ENCODE peak calls at places on chromosomes 3 and 15, in eight cellular contexts. One of them, this sample, is unnamed.

GRCh38 chr15:55530861-55531313 is 22.9 kb upstream of the DNAAF4 start:
- ATAC-seq in Right ventricle myocardium superior: no peak
- ATAC-seq in activated CD8-positive, alpha-beta T cell treated with anti-CD3 and anti-CD28 coated beads, Interleukin-2, amount 10 ng/mL, durations not matched to agents 7 days and 5 days: no peak
- ATAC-seq in lower lobe of right lung: peak; percentile 81
- ATAC-seq in heart left ventricle: no peak
- ATAC-seq in RWPE2: peak; percentile 59
- ATAC-seq in activated CD4-positive, alpha-beta T cell treated with anti-CD3 and anti-CD28 coated beads for 36 hours: no peak
- ATAC-seq in Panc1: no peak
- ATAC-seq in this sample: no peak

GRCh38 chr3:114121996-114122709 is 56.7 kb downstream of the DRD3 start:
- ATAC-seq in Right ventricle myocardium superior: peak; percentile 29
- ATAC-seq in activated CD8-positive, alpha-beta T cell treated with anti-CD3 and anti-CD28 coated beads, Interleukin-2, amount 10 ng/mL, durations not matched to agents 7 days and 5 days: no peak
- ATAC-seq in lower lobe of right lung: peak; percentile 63
- ATAC-seq in heart left ventricle: peak; percentile 74
- ATAC-seq in RWPE2: peak; percentile 80
- ATAC-seq in activated CD4-positive, alpha-beta T cell treated with anti-CD3 and anti-CD28 coated beads for 36 hours: peak; percentile 60
- ATAC-seq in Panc1: no peak
- ATAC-seq in this sample: peak; percentile 78

GRCh38 chr3:157045238-157045860 is 114.6 kb downstream of the CCNL1 start:
- ATAC-seq in Right ventricle myocardium superior: peak; percentile 55
- ATAC-seq in activated CD8-positive, alpha-beta T cell treated with anti-CD3 and anti-CD28 coated beads, Interleukin-2, amount 10 ng/mL, durations not matched to agents 7 days and 5 days: no peak
- ATAC-seq in lower lobe of right lung: no peak
- ATAC-seq in heart left ventricle: peak; percentile 31
- ATAC-seq in RWPE2: no peak
- ATAC-seq in activated CD4-positive, alpha-beta T cell treated with anti-CD3 and anti-CD28 coated beads for 36 hours: no peak
- ATAC-seq in Panc1: no peak
- ATAC-seq in this sample: no peak

GRCh38 chr3:51860703-51861665 is at the start of gene IQCF2:
- ATAC-seq in Right ventricle myocardium superior: no peak
- ATAC-seq in activated CD8-positive, alpha-beta T cell treated with anti-CD3 and anti-CD28 coated beads, Interleukin-2, amount 10 ng/mL, durations not matched to agents 7 days and 5 days: no peak
- ATAC-seq in lower lobe of right lung: no peak
- ATAC-seq in heart left ventricle: no peak
- ATAC-seq in RWPE2: no peak
- ATAC-seq in activated CD4-positive, alpha-beta T cell treated with anti-CD3 and anti-CD28 coated beads for 36 hours: no peak
- ATAC-seq in Panc1: no peak
- ATAC-seq in this sample: no peak

GRCh38 chr3:72174043-72174442 is 389.1 kb upstream of the PROK2 start:
- ATAC-seq in Right ventricle myocardium superior: no peak
- ATAC-seq in activated CD8-positive, alpha-beta T cell treated with anti-CD3 and anti-CD28 coated beads, Interleukin-2, amount 10 ng/mL, durations not matched to agents 7 days and 5 days: no peak
- ATAC-seq in lower lobe of right lung: no peak
- ATAC-seq in heart left ventricle: no peak
- ATAC-seq in RWPE2: no peak
- ATAC-seq in activated CD4-positive, alpha-beta T cell treated with anti-CD3 and anti-CD28 coated beads for 36 hours: no peak
- ATAC-seq in Panc1: no peak
- ATAC-seq in this sample: no peak

GRCh38 chr15:78050851-78051250 is 26.7 kb downstream of the TBC1D2B start:
- ATAC-seq in Right ventricle myocardium superior: no peak
- ATAC-seq in activated CD8-positive, alpha-beta T cell treated with anti-CD3 and anti-CD28 coated beads, Interleukin-2, amount 10 ng/mL, durations not matched to agents 7 days and 5 days: no peak
- ATAC-seq in lower lobe of right lung: no peak
- ATAC-seq in heart left ventricle: peak; percentile 33
- ATAC-seq in RWPE2: no peak
- ATAC-seq in activated CD4-positive, alpha-beta T cell treated with anti-CD3 and anti-CD28 coated beads for 36 hours: peak; percentile 27
- ATAC-seq in Panc1: peak; percentile 26
- ATAC-seq in this sample: no peak

GRCh38 chr15:60660290-60661051 is 181.5 kb upstream of the ICE2 start:
- ATAC-seq in Right ventricle myocardium superior: peak; percentile 89
- ATAC-seq in activated CD8-positive, alpha-beta T cell treated with anti-CD3 and anti-CD28 coated beads, Interleukin-2, amount 10 ng/mL, durations not matched to agents 7 days and 5 days: no peak
- ATAC-seq in lower lobe of right lung: peak; percentile 85
- ATAC-seq in heart left ventricle: peak; percentile 89
- ATAC-seq in RWPE2: peak; percentile 91
- ATAC-seq in activated CD4-positive, alpha-beta T cell treated with anti-CD3 and anti-CD28 coated beads for 36 hours: peak; percentile 99
- ATAC-seq in Panc1: no peak
- ATAC-seq in this sample: peak; percentile 95

GRCh38 chr3:129118745-129119144 is 2.9 kb downstream of the RAB43 start:
- ATAC-seq in Right ventricle myocardium superior: no peak
- ATAC-seq in activated CD8-positive, alpha-beta T cell treated with anti-CD3 and anti-CD28 coated beads, Interleukin-2, amount 10 ng/mL, durations not matched to agents 7 days and 5 days: peak; percentile 12
- ATAC-seq in lower lobe of right lung: no peak
- ATAC-seq in heart left ventricle: no peak
- ATAC-seq in RWPE2: no peak
- ATAC-seq in activated CD4-positive, alpha-beta T cell treated with anti-CD3 and anti-CD28 coated beads for 36 hours: peak; percentile 24
- ATAC-seq in Panc1: no peak
- ATAC-seq in this sample: no peak

GRCh38 chr3:52204337-52205073 is 6.5 kb downstream of the ALAS1 start:
- ATAC-seq in Right ventricle myocardium superior: no peak
- ATAC-seq in activated CD8-positive, alpha-beta T cell treated with anti-CD3 and anti-CD28 coated beads, Interleukin-2, amount 10 ng/mL, durations not matched to agents 7 days and 5 days: no peak
- ATAC-seq in lower lobe of right lung: peak; percentile 27
- ATAC-seq in heart left ventricle: no peak
- ATAC-seq in RWPE2: peak; percentile 75
- ATAC-seq in activated CD4-positive, alpha-beta T cell treated with anti-CD3 and anti-CD28 coated beads for 36 hours: peak; percentile 75
- ATAC-seq in Panc1: no peak
- ATAC-seq in this sample: no peak

GRCh38 chr3:71111784-71112440 is 471.6 kb downstream of the FOXP1 start:
- ATAC-seq in Right ventricle myocardium superior: no peak
- ATAC-seq in activated CD8-positive, alpha-beta T cell treated with anti-CD3 and anti-CD28 coated beads, Interleukin-2, amount 10 ng/mL, durations not matched to agents 7 days and 5 days: no peak
- ATAC-seq in lower lobe of right lung: peak; percentile 40
- ATAC-seq in heart left ventricle: peak; percentile 30
- ATAC-seq in RWPE2: peak; percentile 95
- ATAC-seq in activated CD4-positive, alpha-beta T cell treated with anti-CD3 and anti-CD28 coated beads for 36 hours: peak; percentile 85
- ATAC-seq in Panc1: no peak
- ATAC-seq in this sample: peak; percentile 47

GRCh38 chr3:172911142-172911541 is 160.6 kb downstream of the ECT2 start:
- ATAC-seq in Right ventricle myocardium superior: no peak
- ATAC-seq in activated CD8-positive, alpha-beta T cell treated with anti-CD3 and anti-CD28 coated beads, Interleukin-2, amount 10 ng/mL, durations not matched to agents 7 days and 5 days: no peak
- ATAC-seq in lower lobe of right lung: no peak
- ATAC-seq in heart left ventricle: no peak
- ATAC-seq in RWPE2: no peak
- ATAC-seq in activated CD4-positive, alpha-beta T cell treated with anti-CD3 and anti-CD28 coated beads for 36 hours: no peak
- ATAC-seq in Panc1: no peak
- ATAC-seq in this sample: no peak

GRCh38 chr3:133464573-133464972 is 64.7 kb downstream of the BFSP2 start:
- ATAC-seq in Right ventricle myocardium superior: no peak
- ATAC-seq in activated CD8-positive, alpha-beta T cell treated with anti-CD3 and anti-CD28 coated beads, Interleukin-2, amount 10 ng/mL, durations not matched to agents 7 days and 5 days: no peak
- ATAC-seq in lower lobe of right lung: no peak
- ATAC-seq in heart left ventricle: no peak
- ATAC-seq in RWPE2: peak; percentile 78
- ATAC-seq in activated CD4-positive, alpha-beta T cell treated with anti-CD3 and anti-CD28 coated beads for 36 hours: no peak
- ATAC-seq in Panc1: peak; percentile 59
- ATAC-seq in this sample: peak; percentile 92

This sample was measured in SK-N-SH treated with all-trans-retinoic acid at 6 μM for 48 hours.